ENCODE peak calls at places on chromosome 20, in nine cellular contexts. One of them, this sample, is unnamed.

GRCh38 chr20:10242166-10242565 is 23.5 kb downstream of the SNAP25 start:
- DNase-seq in CD8-positive, alpha-beta T cell: no peak
- DNase-seq in ascending aorta: no peak
- DNase-seq in tibial artery: no peak
- DNase-seq in esophagus muscularis mucosa: no peak
- DNase-seq in spleen: no peak
- DNase-seq in coronary artery: no peak
- DNase-seq in uterus: no peak
- DNase-seq in A673: no peak
- DNase-seq in this sample: no peak

GRCh38 chr20:42857446-42857845 is 332.3 kb downstream of the PTPRT start:
- DNase-seq in CD8-positive, alpha-beta T cell: no peak
- DNase-seq in ascending aorta: no peak
- DNase-seq in tibial artery: no peak
- DNase-seq in esophagus muscularis mucosa: no peak
- DNase-seq in spleen: no peak
- DNase-seq in coronary artery: no peak
- DNase-seq in uterus: no peak
- DNase-seq in A673: no peak
- DNase-seq in this sample: no peak

GRCh38 chr20:36613974-36614373 is 8.4 kb downstream of the RAB5IF start:
- DNase-seq in CD8-positive, alpha-beta T cell: no peak
- DNase-seq in ascending aorta: no peak
- DNase-seq in tibial artery: no peak
- DNase-seq in esophagus muscularis mucosa: no peak
- DNase-seq in spleen: no peak
- DNase-seq in coronary artery: no peak
- DNase-seq in uterus: no peak
- DNase-seq in A673: no peak
- DNase-seq in this sample: peak

GRCh38 chr20:20582733-20583132 is 129.7 kb downstream of the RALGAPA2 start:
- DNase-seq in CD8-positive, alpha-beta T cell: no peak
- DNase-seq in ascending aorta: no peak
- DNase-seq in tibial artery: no peak
- DNase-seq in esophagus muscularis mucosa: no peak
- DNase-seq in spleen: no peak
- DNase-seq in coronary artery: no peak
- DNase-seq in uterus: no peak
- DNase-seq in A673: no peak
- DNase-seq in this sample: no peak

GRCh38 chr20:10337291-10337690 is 96.7 kb downstream of the MKKS start:
- DNase-seq in CD8-positive, alpha-beta T cell: no peak
- DNase-seq in ascending aorta: no peak
- DNase-seq in tibial artery: no peak
- DNase-seq in esophagus muscularis mucosa: no peak
- DNase-seq in spleen: no peak
- DNase-seq in coronary artery: no peak
- DNase-seq in uterus: no peak
- DNase-seq in A673: no peak
- DNase-seq in this sample: no peak

GRCh38 chr20:22491188-22491500 is 93.2 kb downstream of the FOXA2 start:
- DNase-seq in CD8-positive, alpha-beta T cell: no peak
- DNase-seq in ascending aorta: no peak
- DNase-seq in tibial artery: no peak
- DNase-seq in esophagus muscularis mucosa: peak
- DNase-seq in spleen: no peak
- DNase-seq in coronary artery: no peak
- DNase-seq in uterus: no peak
- DNase-seq in A673: no peak
- DNase-seq in this sample: no peak

GRCh38 chr20:40197744-40198143 is 491.3 kb downstream of the MAFB start:
- DNase-seq in CD8-positive, alpha-beta T cell: no peak
- DNase-seq in ascending aorta: no peak
- DNase-seq in tibial artery: no peak
- DNase-seq in esophagus muscularis mucosa: no peak
- DNase-seq in spleen: no peak
- DNase-seq in coronary artery: no peak
- DNase-seq in uterus: no peak
- DNase-seq in A673: no peak
- DNase-seq in this sample: no peak

GRCh38 chr20:41058007-41058673 is 29.5 kb downstream of the TOP1 start:
- DNase-seq in CD8-positive, alpha-beta T cell: no peak
- DNase-seq in ascending aorta: no peak
- DNase-seq in tibial artery: no peak
- DNase-seq in esophagus muscularis mucosa: no peak
- DNase-seq in spleen: no peak
- DNase-seq in coronary artery: no peak
- DNase-seq in uterus: no peak
- DNase-seq in A673: peak
- DNase-seq in this sample: no peak

GRCh38 chr20:51188941-51189340 is 166.0 kb upstream of the KCNG1 start:
- DNase-seq in CD8-positive, alpha-beta T cell: no peak
- DNase-seq in ascending aorta: no peak
- DNase-seq in tibial artery: no peak
- DNase-seq in esophagus muscularis mucosa: no peak
- DNase-seq in spleen: no peak
- DNase-seq in coronary artery: no peak
- DNase-seq in uterus: no peak
- DNase-seq in A673: no peak
- DNase-seq in this sample: no peak

GRCh38 chr20:51189814-51190782 is 167.2 kb upstream of the KCNG1 start:
- DNase-seq in CD8-positive, alpha-beta T cell: no peak
- DNase-seq in ascending aorta: no peak
- DNase-seq in tibial artery: no peak
- DNase-seq in esophagus muscularis mucosa: no peak
- DNase-seq in spleen: no peak
- DNase-seq in coronary artery: no peak
- DNase-seq in uterus: no peak
- DNase-seq in A673: no peak
- DNase-seq in this sample: no peak

GRCh38 chr20:51185277-51185676 is 162.4 kb upstream of the KCNG1 start:
- DNase-seq in CD8-positive, alpha-beta T cell: no peak
- DNase-seq in ascending aorta: no peak
- DNase-seq in tibial artery: no peak
- DNase-seq in esophagus muscularis mucosa: no peak
- DNase-seq in spleen: no peak
- DNase-seq in coronary artery: peak
- DNase-seq in uterus: no peak
- DNase-seq in A673: no peak
- DNase-seq in this sample: no peak

GRCh38 chr20:51185861-51186260 is 163.0 kb upstream of the KCNG1 start:
- DNase-seq in CD8-positive, alpha-beta T cell: no peak
- DNase-seq in ascending aorta: no peak
- DNase-seq in tibial artery: no peak
- DNase-seq in esophagus muscularis mucosa: no peak
- DNase-seq in spleen: no peak
- DNase-seq in coronary artery: no peak
- DNase-seq in uterus: no peak
- DNase-seq in A673: no peak
- DNase-seq in this sample: no peak

DNA sequence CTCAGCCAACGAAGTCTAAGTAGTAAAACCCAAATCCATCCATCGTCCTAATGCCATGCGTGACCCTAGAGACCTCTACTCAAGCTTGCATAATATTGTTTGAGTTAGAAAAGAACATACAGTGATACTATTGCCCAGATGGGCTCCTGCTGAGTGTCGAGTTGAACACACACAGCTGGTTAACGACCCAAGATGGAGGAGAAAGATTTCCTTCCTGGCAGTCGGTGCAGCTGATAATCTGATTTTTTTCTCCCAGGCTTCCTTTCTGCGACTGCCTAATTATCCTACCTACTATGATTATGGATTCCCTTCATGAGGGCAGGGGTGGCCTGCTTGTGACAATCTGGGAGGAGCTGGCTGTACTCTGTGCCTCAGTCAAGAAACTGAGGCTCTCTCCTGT is 164.4 kb upstream of the KCNG1 start:
- DNase-seq in CD8-positive, alpha-beta T cell: no peak
- DNase-seq in ascending aorta: no peak
- DNase-seq in tibial artery: no peak
- DNase-seq in esophagus muscularis mucosa: no peak
- DNase-seq in spleen: no peak
- DNase-seq in coronary artery: no peak
- DNase-seq in uterus: no peak
- DNase-seq in A673: no peak
- DNase-seq in this sample: no peak
- TF ChIP-seq CTCF in CD8-positive, alpha-beta T cell: no peak
- TF ChIP-seq CTCF in ascending aorta: no peak
- TF ChIP-seq CTCF in tibial artery: no peak
- TF ChIP-seq CTCF in esophagus muscularis mucosa: no peak
- TF ChIP-seq CTCF in spleen: no peak
- TF ChIP-seq CTCF in coronary artery: no peak
- TF ChIP-seq CTCF in uterus: no peak
- TF ChIP-seq CTCF in A673: no peak
- TF ChIP-seq CTCF in this sample: no peak

GRCh38 chr20:33191484-33191883 is 23.5 kb downstream of the BPIFA2 start:
- DNase-seq in CD8-positive, alpha-beta T cell: no peak
- DNase-seq in ascending aorta: no peak
- DNase-seq in tibial artery: no peak
- DNase-seq in esophagus muscularis mucosa: no peak
- DNase-seq in spleen: no peak
- DNase-seq in coronary artery: no peak
- DNase-seq in uterus: no peak
- DNase-seq in A673: no peak
- DNase-seq in this sample: no peak
- H3K4me3 ChIP-seq in CD8-positive, alpha-beta T cell: no peak
- H3K4me3 ChIP-seq in ascending aorta: no peak
- H3K4me3 ChIP-seq in tibial artery: no peak
- H3K4me3 ChIP-seq in esophagus muscularis mucosa: no peak
- H3K4me3 ChIP-seq in spleen: no peak
- H3K4me3 ChIP-seq in coronary artery: no peak
- H3K4me3 ChIP-seq in uterus: no peak
- H3K4me3 ChIP-seq in A673: no peak
- H3K4me3 ChIP-seq in this sample: no peak

DNA sequence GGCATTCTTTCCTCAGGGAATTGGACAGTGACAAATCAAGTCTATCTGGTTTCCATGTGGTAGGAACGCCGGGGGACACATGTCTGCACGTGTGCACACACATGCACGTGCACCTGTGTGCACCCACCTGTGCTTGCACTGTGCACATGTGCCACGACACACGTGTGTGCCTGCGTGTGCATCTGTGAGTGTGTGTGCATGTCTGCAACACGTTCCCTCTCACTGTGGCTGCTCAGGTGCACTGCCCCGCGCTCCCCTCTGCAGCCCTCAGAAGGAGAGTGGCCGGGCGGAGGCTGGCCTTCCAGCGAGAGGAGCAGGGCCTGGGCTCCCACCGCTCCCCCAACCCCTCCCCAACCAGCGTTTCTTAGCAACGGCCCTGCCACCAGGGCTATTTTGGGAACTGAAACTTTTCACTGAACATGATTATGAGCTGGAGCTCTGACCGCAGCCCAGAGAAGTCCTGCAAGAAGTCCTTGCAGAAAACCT is 147.8 kb downstream of the PHACTR3 start:
- DNase-seq in CD8-positive, alpha-beta T cell: no peak
- DNase-seq in ascending aorta: no peak
- DNase-seq in tibial artery: no peak
- DNase-seq in esophagus muscularis mucosa: no peak
- DNase-seq in spleen: peak
- DNase-seq in coronary artery: no peak
- DNase-seq in uterus: no peak
- DNase-seq in A673: no peak
- DNase-seq in this sample: no peak
- H3K27ac ChIP-seq in CD8-positive, alpha-beta T cell: no peak
- H3K27ac ChIP-seq in ascending aorta: no peak
- H3K27ac ChIP-seq in tibial artery: no peak
- H3K27ac ChIP-seq in esophagus muscularis mucosa: no peak
- H3K27ac ChIP-seq in spleen: no peak
- H3K27ac ChIP-seq in coronary artery: no peak
- H3K27ac ChIP-seq in uterus: no peak
- H3K27ac ChIP-seq in A673: no peak
- H3K27ac ChIP-seq in this sample: no peak

GRCh38 chr20:50957276-50957675 is 1.1 kb downstream of the DPM1 start:
- DNase-seq in CD8-positive, alpha-beta T cell: no peak
- DNase-seq in ascending aorta: no peak
- DNase-seq in tibial artery: no peak
- DNase-seq in esophagus muscularis mucosa: no peak
- DNase-seq in spleen: no peak
- DNase-seq in coronary artery: no peak
- DNase-seq in uterus: no peak
- DNase-seq in A673: no peak
- DNase-seq in this sample: no peak

GRCh38 chr20:50953821-50954220 is 4.5 kb downstream of the DPM1 start:
- DNase-seq in CD8-positive, alpha-beta T cell: no peak
- DNase-seq in ascending aorta: no peak
- DNase-seq in tibial artery: no peak
- DNase-seq in esophagus muscularis mucosa: no peak
- DNase-seq in spleen: no peak
- DNase-seq in coronary artery: no peak
- DNase-seq in uterus: no peak
- DNase-seq in A673: no peak
- DNase-seq in this sample: no peak

GRCh38 chr20:50958733-50959542 is at the start of gene MOCS3:
- DNase-seq in CD8-positive, alpha-beta T cell: peak
- DNase-seq in ascending aorta: peak
- DNase-seq in tibial artery: peak
- DNase-seq in esophagus muscularis mucosa: peak
- DNase-seq in spleen: peak
- DNase-seq in coronary artery: peak
- DNase-seq in uterus: peak
- DNase-seq in A673: peak
- DNase-seq in this sample: peak

GRCh38 chr20:50959543-50960126 is 1.0 kb downstream of the MOCS3 start:
- DNase-seq in CD8-positive, alpha-beta T cell: no peak
- DNase-seq in ascending aorta: no peak
- DNase-seq in tibial artery: no peak
- DNase-seq in esophagus muscularis mucosa: no peak
- DNase-seq in spleen: peak
- DNase-seq in coronary artery: no peak
- DNase-seq in uterus: no peak
- DNase-seq in A673: no peak
- DNase-seq in this sample: no peak

DNA sequence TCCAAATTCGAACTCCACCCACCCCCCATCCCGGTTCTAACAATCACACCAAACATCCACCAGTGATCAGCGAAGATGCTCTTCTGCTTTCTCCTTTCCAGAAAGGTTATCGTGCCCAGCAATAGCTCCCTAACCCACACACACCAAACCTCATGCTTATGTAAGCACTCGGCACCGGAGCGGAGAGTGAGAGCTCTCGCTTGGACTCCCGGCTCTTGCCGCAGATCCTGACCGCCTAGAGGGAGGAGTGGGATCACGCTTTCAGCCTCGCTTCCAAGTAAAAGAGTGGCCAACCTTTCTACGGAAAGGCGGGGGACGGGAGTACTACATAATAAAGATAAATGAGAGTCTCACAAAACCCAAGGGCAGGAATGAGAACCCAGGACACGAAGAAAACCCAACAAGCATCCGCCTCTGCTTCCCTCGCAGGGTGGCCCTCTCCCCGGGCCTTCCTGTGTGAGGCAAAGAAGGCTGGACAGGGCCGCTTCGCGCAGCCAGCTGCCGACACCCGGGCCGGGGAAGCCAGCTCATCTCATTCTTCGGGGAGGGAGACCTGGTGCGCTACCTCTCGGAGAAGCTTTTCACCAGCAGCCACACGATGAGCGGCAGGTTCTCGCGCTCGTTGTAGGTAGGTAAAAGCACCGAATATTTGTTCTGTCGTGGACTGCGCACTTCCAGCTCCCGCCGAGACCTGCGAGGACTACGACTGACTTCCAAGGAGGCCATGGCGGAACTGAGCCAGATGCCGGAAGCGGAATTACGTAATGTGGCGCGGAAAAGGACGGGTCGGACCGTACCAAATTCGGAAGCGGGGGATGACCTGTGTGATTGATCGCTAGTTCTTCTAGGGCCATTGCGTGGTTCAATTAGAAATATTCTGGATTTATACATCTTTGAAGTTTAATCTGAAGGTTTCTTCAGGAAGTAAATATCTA is at the start of gene DPM1:
- DNase-seq in CD8-positive, alpha-beta T cell: peak
- DNase-seq in ascending aorta: peak
- DNase-seq in tibial artery: peak
- DNase-seq in esophagus muscularis mucosa: peak
- DNase-seq in spleen: peak
- DNase-seq in coronary artery: peak
- DNase-seq in uterus: peak
- DNase-seq in A673: peak
- DNase-seq in this sample: peak
- TF ChIP-seq CTCF in CD8-positive, alpha-beta T cell: no peak
- TF ChIP-seq CTCF in ascending aorta: no peak
- TF ChIP-seq CTCF in tibial artery: no peak
- TF ChIP-seq CTCF in esophagus muscularis mucosa: no peak
- TF ChIP-seq CTCF in spleen: no peak
- TF ChIP-seq CTCF in coronary artery: no peak
- TF ChIP-seq CTCF in uterus: no peak
- TF ChIP-seq CTCF in A673: no peak
- TF ChIP-seq CTCF in this sample: no peak

This sample was measured in left lung.